ENCODE peak calls at places on chromosomes 5 and 9, in five cellular contexts. P, E, U, S and Z are unnamed samples. For H3K4me1, the result is how much of the 10 kb centered on the place peaks cover.

GRCh38 chr9:85527331-85528015 is 214.3 kb downstream of the AGTPBP1 start:
- DNase-seq in S (no peak), E (no peak), U (peak), P (no peak), Z (no peak)

GRCh38 chr9:13113201-13113600 is 166.3 kb downstream of the MPDZ start:
- DNase-seq in U (no peak), P (no peak), E (no peak), S (no peak), Z (no peak)

GRCh38 chr9:137028013-137028280 is at the start of gene ABCA2:
- DNase-seq in E (no peak), S (no peak), P (no peak), U (no peak), Z (no peak)

GRCh38 chr5:16616536-16617271 is at the start of gene RETREG1:
- DNase-seq in P (peak), S (no peak), U (peak), E (no peak), Z (peak)

GRCh38 chr5:123511290-123511647 is 708 bp upstream of the CSNK1G3 start:
- DNase-seq in P (no peak), S (no peak), E (peak), U (no peak), Z (no peak)

GRCh38 chr9:68804911-68805889 is 100.2 kb downstream of the PIP5K1B start:
- DNase-seq in S (no peak), U (no peak), P (no peak), E (no peak), Z (no peak)

GRCh38 chr9:105254226-105254625 is 9.8 kb downstream of the SLC44A1 start:
- DNase-seq in S (no peak), U (no peak), E (no peak), P (no peak), Z (no peak)

GRCh38 chr5:78540335-78541057 is 108.1 kb downstream of the LHFPL2 start:
- DNase-seq in U (no peak), P (no peak), E (no peak), S (no peak), Z (no peak)

GRCh38 chr9:35029852-35030251 is 40.3 kb downstream of the DNAJB5 start:
- DNase-seq in U (no peak), P (no peak), E (no peak), S (no peak), Z (no peak)

GRCh38 chr5:4387295-4387694 is 752.8 kb upstream of the ADAMTS16 start:
- DNase-seq in U (no peak), S (no peak), P (no peak), E (no peak), Z (no peak)

GRCh38 chr5:147339313-147339712 is 104.5 kb downstream of the STK32A start:
- DNase-seq in P (no peak), S (no peak), U (no peak), E (no peak), Z (no peak)

GRCh38 chr5:33662721-33663435 is 222.1 kb downstream of the TARS1 start:
- DNase-seq in U (no peak), P (no peak), S (no peak), E (no peak), Z (no peak)

GRCh38 chr5:138336952-138337684 is 948 bp upstream of the FAM53C start:
- DNase-seq in P (no peak), S (no peak), U (no peak), E (no peak), Z (peak)

GRCh38 chr9:98778711-98779530 is 17.4 kb downstream of the ANKS6 start:
- DNase-seq in S (no peak), P (no peak), E (peak), U (peak), Z (no peak)

GRCh38 chr5:43729846-43730478 is 127.0 kb downstream of the NNT start:
- DNase-seq in P (no peak), U (peak), E (peak), S (no peak), Z (no peak)

GRCh38 chr5:180056153-180056552 is 15.4 kb downstream of the RNF130 start:
- DNase-seq in U (no peak), S (no peak), P (no peak), E (no peak), Z (no peak)

GRCh38 chr5:138911441-138911840 is 36.3 kb upstream of the LRRTM2 start:
- DNase-seq in P (no peak), S (no peak), U (no peak), E (no peak), Z (no peak)

GRCh38 chr9:16442622-16443021 is 427.8 kb downstream of the BNC2 start:
- DNase-seq in S (peak), P (no peak), E (no peak), U (no peak), Z (no peak)

GRCh38 chr5:55857247-55857640 is 6.1 kb downstream of the IL31RA start:
- DNase-seq in E (no peak), U (no peak), S (no peak), P (no peak), Z (no peak)

GRCh38 chr5:69450116-69450515 is 35.2 kb downstream of the MARVELD2 start:
- DNase-seq in P (no peak), E (no peak), S (no peak), U (peak), Z (no peak)

GRCh38 chr9:116541402-116541801 is 145.7 kb upstream of the TRIM32 start:
- DNase-seq in S (no peak), E (no peak), P (no peak), U (no peak), Z (no peak)

GRCh38 chr5:164277720-164278119 is 772.3 kb downstream of the MAT2B start:
- DNase-seq in P (no peak), U (no peak), E (no peak), S (no peak), Z (no peak)

DNA sequence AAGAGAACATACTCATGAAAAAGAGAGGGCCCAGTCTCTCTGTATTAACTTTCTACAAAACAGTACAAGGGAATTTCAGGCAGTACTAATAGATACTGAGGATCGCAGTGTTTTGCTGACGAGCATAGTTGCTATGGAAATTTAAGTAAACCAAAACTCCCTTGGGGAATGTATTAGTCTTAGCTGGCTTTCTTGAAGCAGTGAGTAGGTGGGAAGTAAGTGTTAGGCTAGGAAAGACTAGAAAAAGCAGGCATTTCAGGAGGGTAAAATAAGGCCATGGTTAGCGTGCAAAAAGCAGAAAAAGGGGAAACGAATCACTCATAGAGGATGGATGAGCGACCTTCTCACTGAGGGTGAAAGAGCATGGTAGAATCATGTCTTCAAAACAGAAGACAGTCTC is 84.3 kb upstream of the ACTBL2 start:
- DNase-seq in U (no peak), S (no peak), E (no peak), P (no peak), Z (no peak)
- TF ChIP-seq POLR2AphosphoS5 in U (no peak), S (no peak), E (no peak), P (no peak), Z (no peak)

GRCh38 chr9:79362100-79363081 is 209.4 kb upstream of the TLE4 start:
- DNase-seq in U (peak), E (no peak), S (peak), P (no peak), Z (no peak)
- H3K4me3 ChIP-seq in U (no peak), E (no peak), S (no peak), P (no peak), Z (no peak)

DNA sequence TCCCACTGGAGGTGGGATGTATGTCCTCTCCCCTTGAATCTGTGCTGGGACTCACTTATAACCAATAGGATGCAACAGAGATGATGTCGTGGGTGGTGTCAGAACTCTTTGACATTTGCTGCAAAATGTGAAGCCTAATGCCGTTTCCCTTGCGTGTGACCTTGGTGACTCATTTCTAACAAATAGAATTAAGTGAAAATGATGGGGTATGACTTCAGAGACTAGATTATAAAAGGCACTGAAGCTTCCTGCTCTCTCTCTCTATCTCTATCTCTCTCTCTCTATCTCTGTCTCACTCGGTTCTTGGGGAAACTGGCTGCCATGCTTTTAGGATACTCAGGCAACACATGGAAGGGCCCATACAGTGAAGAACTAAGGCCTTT is 126.2 kb upstream of the STC2 start:
- DNase-seq in P (no peak), S (no peak), U (no peak), E (peak), Z (no peak)
- H3K4me1 ChIP-seq in P (under half), S (under half), U (under half), E (under half), Z (under half)

GRCh38 chr9:113463418-113464285 is at the start of gene RGS3:
- DNase-seq in E (peak), P (no peak), U (peak), S (peak), Z (peak)
- TF ChIP-seq POLR2AphosphoS5 in E (peak), P (no peak), U (no peak), S (no peak), Z (no peak)

GRCh38 chr9:118262191-118262590 is 558.0 kb downstream of the TLR4 start:
- DNase-seq in E (no peak), U (no peak), P (no peak), S (no peak), Z (no peak)
- H3K4me3 ChIP-seq in E (no peak), U (no peak), P (no peak), S (no peak), Z (no peak)

GRCh38 chr9:127973169-127974001 is 7.4 kb downstream of the EEIG1 start:
- DNase-seq in S (no peak), U (no peak), P (no peak), E (no peak), Z (no peak)
- H3K4me1 ChIP-seq in S (under half), U (under half), P (half or more), E (half or more), Z (half or more)

GRCh38 chr9:4665357-4665756 is 923 bp downstream of the SPATA6L start:
- DNase-seq in S (no peak), P (no peak), U (peak), E (no peak), Z (no peak)
- TF ChIP-seq POLR2AphosphoS5 in S (no peak), P (no peak), U (no peak), E (no peak), Z (no peak)

GRCh38 chr5:142784405-142784955 is 14.3 kb downstream of the ARHGAP26 start:
- DNase-seq in S (no peak), U (no peak), P (no peak), E (no peak), Z (no peak)

GRCh38 chr5:142789206-142789605 is 19.0 kb downstream of the ARHGAP26 start:
- DNase-seq in P (no peak), U (no peak), E (no peak), S (no peak), Z (no peak)

GRCh38 chr5:142782976-142783539 is 12.9 kb downstream of the ARHGAP26 start:
- DNase-seq in E (no peak), S (no peak), P (no peak), U (no peak), Z (no peak)

GRCh38 chr5:142783601-142784291 is 13.6 kb downstream of the ARHGAP26 start:
- DNase-seq in E (no peak), U (no peak), S (no peak), P (no peak), Z (no peak)

DNA sequence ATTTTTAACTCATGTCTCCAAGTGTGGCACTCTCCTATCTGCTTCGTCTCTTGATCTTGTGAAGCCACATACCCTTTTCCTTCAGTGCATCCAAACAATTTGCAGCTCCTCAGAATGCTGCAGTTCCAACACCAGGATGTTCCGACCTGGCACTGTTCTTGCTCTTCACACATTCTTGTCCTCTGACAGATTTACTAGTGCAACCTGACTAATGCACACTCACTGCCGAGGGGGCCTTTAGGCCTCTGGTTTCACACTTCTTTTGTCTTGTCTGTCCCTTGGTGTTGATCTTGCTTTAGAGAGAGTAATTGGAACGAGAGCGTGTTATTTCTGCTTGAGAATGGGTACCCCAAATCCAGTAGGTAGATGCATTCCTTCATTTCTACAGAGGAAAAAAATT is 15.0 kb downstream of the ARHGAP26 start:
- DNase-seq in P (no peak), S (no peak), U (no peak), E (no peak), Z (no peak)
- H3K4me3 ChIP-seq in P (no peak), S (no peak), U (no peak), E (no peak), Z (no peak)